ENCODE peak calls at places on chromosomes 3 and 15, in five cellular contexts. I, U, G, K and J are unnamed samples.

GRCh38 chr3:193826126-193826795 is 233.3 kb downstream of the OPA1 start:
- DNase-seq in I (peak; percentile 27), K (no peak), U (no peak), G (peak; percentile 6), J (peak; percentile 31)

GRCh38 chr15:73822998-73823397 is 50.4 kb upstream of the TBC1D21 start:
- DNase-seq in G (peak; percentile 10), I (no peak), U (no peak), K (peak; percentile 76), J (peak; percentile 18)

GRCh38 chr15:56019060-56019793 is 25.8 kb upstream of the NEDD4 start:
- DNase-seq in G (no peak), K (no peak), I (no peak), U (no peak), J (no peak)

GRCh38 chr3:157475921-157476395 is 27.3 kb downstream of the VEPH1 start:
- DNase-seq in G (peak; percentile 46), I (no peak), K (no peak), U (no peak), J (peak; percentile 67)

GRCh38 chr3:17678116-17678741 is 64.2 kb downstream of the TBC1D5 start:
- DNase-seq in I (no peak), G (no peak), K (no peak), U (no peak), J (peak; percentile 72)

GRCh38 chr3:103056552-103056951 is 621.7 kb downstream of the ZPLD1 start:
- DNase-seq in G (no peak), K (no peak), I (no peak), U (no peak), J (no peak)

GRCh38 chr3:100641471-100642032 is 32.2 kb downstream of the ADGRG7 start:
- DNase-seq in K (no peak), I (no peak), U (no peak), G (peak; percentile 47), J (no peak)

GRCh38 chr3:187630421-187630820 is 39.8 kb downstream of the SST start:
- DNase-seq in U (no peak), G (no peak), I (no peak), K (no peak), J (no peak)

GRCh38 chr3:123753321-123753720 is 130.8 kb downstream of the MYLK start:
- DNase-seq in U (no peak), I (no peak), G (no peak), K (no peak), J (no peak)

GRCh38 chr3:57559526-57559925 is 3.5 kb downstream of the PDE12 start:
- DNase-seq in I (no peak), G (no peak), U (no peak), K (no peak), J (no peak)

GRCh38 chr3:108509263-108509662 is 1.1 kb downstream of the MYH15 start:
- DNase-seq in K (no peak), I (no peak), G (no peak), U (no peak), J (no peak)

GRCh38 chr3:28575100-28575747 is 226.6 kb upstream of the AZI2 start:
- DNase-seq in K (peak; percentile 74), I (no peak), G (no peak), U (peak; percentile 19), J (no peak)

GRCh38 chr3:41075958-41076357 is 123.3 kb upstream of the CTNNB1 start:
- DNase-seq in I (no peak), K (peak; percentile 53), U (no peak), G (no peak), J (peak; percentile 19)

GRCh38 chr3:186042036-186042435 is 66.9 kb downstream of the ETV5 start:
- DNase-seq in K (no peak), G (no peak), U (no peak), I (no peak), J (no peak)

GRCh38 chr15:82031871-82032270 is 13.9 kb downstream of the MEX3B start:
- DNase-seq in K (no peak), U (no peak), I (no peak), G (no peak), J (no peak)

GRCh38 chr3:47954562-47954961 is 61.7 kb downstream of the MAP4 start:
- DNase-seq in U (no peak), I (no peak), G (peak; percentile 57), K (no peak), J (no peak)

GRCh38 chr3:179272385-179272784 is 21.5 kb upstream of the KCNMB3 start:
- DNase-seq in K (no peak), U (no peak), I (no peak), G (peak; percentile 49), J (no peak)

GRCh38 chr3:126344380-126345041 is 12.7 kb downstream of the KLF15 start:
- DNase-seq in U (no peak), K (no peak), I (peak; percentile 6), G (no peak), J (no peak)

GRCh38 chr3:98617841-98618240 is 24.4 kb upstream of the CPOX start:
- DNase-seq in G (no peak), I (no peak), U (no peak), K (no peak), J (no peak)

GRCh38 chr3:130539005-130539404 is 22.0 kb downstream of the COL6A6 start:
- DNase-seq in K (peak; percentile 75), U (no peak), I (peak; percentile 28), G (peak; percentile 50), J (peak; percentile 44)

GRCh38 chr3:53744351-53744750 is 101.9 kb downstream of the CHDH start:
- DNase-seq in G (no peak), U (no peak), I (peak; percentile 44), K (no peak), J (no peak)

GRCh38 chr3:66836363-66837152 is 161.5 kb upstream of the KBTBD8 start:
- DNase-seq in G (peak; percentile 8), I (no peak), K (no peak), U (no peak), J (no peak)

GRCh38 chr15:57153140-57153539 is 223.2 kb upstream of the CGNL1 start:
- DNase-seq in U (no peak), I (no peak), G (peak; percentile 91), K (no peak), J (peak; percentile 56)

GRCh38 chr3:126449621-126450051 is 26.1 kb downstream of the ZXDC start:
- DNase-seq in U (no peak), I (no peak), K (no peak), G (no peak), J (no peak)

GRCh38 chr15:96350321-96350720 is 19.8 kb downstream of the NR2F2 start:
- DNase-seq in K (peak; percentile 10), U (no peak), G (peak; percentile 80), I (no peak), J (no peak)
- H3K27ac ChIP-seq in K (no peak overlapping the region), U (peak overlapping the region; percentile 29), G (peak overlapping the region; percentile 87), I (peak overlapping the region; percentile 94), J (peak overlapping the region; percentile 77)

GRCh38 chr3:181616088-181617070 is 95.3 kb upstream of the SOX2 start:
- DNase-seq in G (no peak), U (no peak), K (no peak), I (no peak), J (no peak)
- H3K4me3 ChIP-seq in G (no peak overlapping the region), U (no peak overlapping the region), K (no peak overlapping the region), I (no peak overlapping the region), J (no peak overlapping the region)

DNA sequence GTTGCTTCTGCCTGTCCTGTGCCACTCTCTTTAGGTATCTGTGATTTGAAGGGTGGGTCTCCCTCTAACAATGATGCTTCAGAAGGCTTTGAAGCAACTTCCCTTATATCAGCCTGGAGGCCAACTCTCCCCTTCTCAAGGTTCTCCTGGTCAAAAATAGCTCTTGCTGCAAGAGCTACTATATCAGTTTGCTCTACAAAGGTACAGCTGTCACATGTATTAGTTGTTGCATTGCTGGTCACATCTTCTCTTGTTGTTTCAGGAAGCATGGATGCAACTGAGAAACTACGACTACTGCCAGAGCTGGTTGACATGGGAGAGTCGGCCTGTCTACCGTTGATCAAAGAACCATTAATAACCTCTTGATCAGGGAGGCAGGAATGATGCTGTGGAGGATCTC is 38.3 kb downstream of the USF3 start:
- DNase-seq in I (no peak), G (no peak), U (no peak), K (no peak), J (no peak)
- H3K27ac ChIP-seq in I (no peak overlapping the region), G (no peak overlapping the region), U (no peak overlapping the region), K (no peak overlapping the region), J (no peak overlapping the region)

DNA sequence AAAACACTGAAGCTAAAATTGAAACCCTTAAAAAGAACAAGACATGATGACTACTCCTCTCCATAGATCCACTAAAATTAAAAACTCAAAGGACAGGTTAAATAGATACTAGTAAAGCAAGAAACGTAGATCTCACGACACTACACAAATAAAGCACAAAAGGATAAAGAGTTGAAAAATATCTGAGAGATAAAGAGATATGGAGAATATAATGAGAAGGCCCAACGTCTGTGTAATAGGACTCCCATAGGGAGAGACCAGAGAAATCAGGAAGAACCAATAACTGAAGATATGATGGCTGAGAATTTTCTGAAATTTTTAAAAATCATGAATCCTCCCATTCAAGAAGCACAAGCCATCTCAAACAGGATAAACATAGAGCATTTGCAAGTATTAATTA is 45.6 kb upstream of the PRICKLE2 start:
- DNase-seq in U (no peak), I (no peak), K (no peak), G (no peak), J (no peak)
- H3K4me3 ChIP-seq in U (no peak overlapping the region), I (no peak overlapping the region), K (no peak overlapping the region), G (no peak overlapping the region), J (no peak overlapping the region)

GRCh38 chr3:167749728-167750127 is 14.2 kb downstream of the SERPINI1 start:
- DNase-seq in G (no peak), I (no peak), K (no peak), U (no peak), J (no peak)
- H3K27ac ChIP-seq in G (no peak overlapping the region), I (no peak overlapping the region), K (no peak overlapping the region), U (no peak overlapping the region), J (no peak overlapping the region)

GRCh38 chr15:101641134-101641764 is 10.9 kb downstream of the TM2D3 start:
- DNase-seq in G (peak; percentile 82), I (peak; percentile 84), U (peak; percentile 69), K (peak; percentile 65), J (peak; percentile 68)
- H3K4me3 ChIP-seq in G (no peak overlapping the region), I (no peak overlapping the region), U (peak overlapping the region; percentile 7), K (no peak overlapping the region), J (no peak overlapping the region)

GRCh38 chr3:120688121-120688520 is 6.1 kb upstream of the HGD start:
- DNase-seq in U (no peak), G (no peak), K (no peak), I (no peak), J (peak; percentile 17)

GRCh38 chr3:120693439-120694172 is 11.6 kb upstream of the HGD start:
- DNase-seq in G (peak; percentile 79), I (no peak), K (no peak), U (no peak), J (no peak)

GRCh38 chr3:120685411-120685810 is 3.4 kb upstream of the HGD start:
- DNase-seq in G (no peak), K (no peak), U (no peak), I (no peak), J (no peak)

GRCh38 chr3:120684896-120685295 is 2.9 kb upstream of the HGD start:
- DNase-seq in I (no peak), U (no peak), K (no peak), G (peak; percentile 48), J (no peak)

GRCh38 chr3:120689395-120689794 is 7.4 kb upstream of the HGD start:
- DNase-seq in K (no peak), I (no peak), G (no peak), U (no peak), J (no peak)
- H3K27ac ChIP-seq in K (no peak overlapping the region), I (no peak overlapping the region), G (no peak overlapping the region), U (peak overlapping the region; percentile 53), J (no peak overlapping the region)